ENCODE peak calls at places on chromosomes 2 and 18, in nine cellular contexts. One of them, this sample, is unnamed.

GRCh38 chr2:39929531-39929930 is 150.5 kb upstream of the THUMPD2 start:
- DNase-seq in HepG2: no peak
- DNase-seq in EL: peak; percentile 23
- DNase-seq in cardiac fibroblast: no peak
- DNase-seq in HFFc6: no peak
- DNase-seq in uterus: no peak
- DNase-seq in NCI-H460: no peak
- DNase-seq in GM19239: no peak
- DNase-seq in SW480: no peak
- DNase-seq in this sample: no peak

GRCh38 chr2:183117226-183117625 is 7.0 kb upstream of the NUP35 start:
- DNase-seq in SW480: no peak
- DNase-seq in HepG2: peak; percentile 12
- DNase-seq in cardiac fibroblast: no peak
- DNase-seq in HFFc6: no peak
- DNase-seq in EL: no peak
- DNase-seq in NCI-H460: no peak
- DNase-seq in uterus: no peak
- DNase-seq in GM19239: no peak
- DNase-seq in this sample: no peak

GRCh38 chr18:71036783-71037182 is 747.9 kb downstream of the SOCS6 start:
- DNase-seq in cardiac fibroblast: peak; percentile 95
- DNase-seq in uterus: no peak
- DNase-seq in EL: no peak
- DNase-seq in HepG2: peak; percentile 16
- DNase-seq in NCI-H460: no peak
- DNase-seq in GM19239: no peak
- DNase-seq in SW480: no peak
- DNase-seq in HFFc6: no peak
- DNase-seq in this sample: no peak

GRCh38 chr2:205908491-205909193 is 177.3 kb downstream of the INO80D start:
- DNase-seq in SW480: no peak
- DNase-seq in NCI-H460: no peak
- DNase-seq in HFFc6: no peak
- DNase-seq in HepG2: no peak
- DNase-seq in EL: no peak
- DNase-seq in GM19239: no peak
- DNase-seq in cardiac fibroblast: no peak
- DNase-seq in uterus: no peak
- DNase-seq in this sample: no peak

GRCh38 chr2:88320374-88320773 is 132.1 kb downstream of the FOXI3 start:
- DNase-seq in EL: no peak
- DNase-seq in NCI-H460: no peak
- DNase-seq in uterus: no peak
- DNase-seq in HFFc6: no peak
- DNase-seq in HepG2: no peak
- DNase-seq in SW480: no peak
- DNase-seq in GM19239: no peak
- DNase-seq in cardiac fibroblast: no peak
- DNase-seq in this sample: no peak

GRCh38 chr2:237452846-237453245 is 34.2 kb upstream of the MLPH start:
- DNase-seq in HepG2: no peak
- DNase-seq in uterus: no peak
- DNase-seq in NCI-H460: no peak
- DNase-seq in EL: no peak
- DNase-seq in cardiac fibroblast: peak; percentile 81
- DNase-seq in SW480: no peak
- DNase-seq in HFFc6: peak; percentile 46
- DNase-seq in GM19239: no peak
- DNase-seq in this sample: no peak

GRCh38 chr2:163573652-163574051 is 162.2 kb downstream of the FIGN start:
- DNase-seq in HepG2: no peak
- DNase-seq in cardiac fibroblast: no peak
- DNase-seq in uterus: no peak
- DNase-seq in HFFc6: no peak
- DNase-seq in EL: no peak
- DNase-seq in NCI-H460: no peak
- DNase-seq in GM19239: no peak
- DNase-seq in SW480: no peak
- DNase-seq in this sample: no peak

GRCh38 chr2:113175101-113175628 is 1.4 kb downstream of the PSD4 start:
- DNase-seq in HepG2: no peak
- DNase-seq in cardiac fibroblast: no peak
- DNase-seq in GM19239: peak; percentile 86
- DNase-seq in uterus: no peak
- DNase-seq in EL: no peak
- DNase-seq in NCI-H460: no peak
- DNase-seq in SW480: peak; percentile 23
- DNase-seq in HFFc6: no peak
- DNase-seq in this sample: peak; percentile 35

GRCh38 chr2:134083548-134083947 is 170.3 kb upstream of the MGAT5 start:
- DNase-seq in cardiac fibroblast: no peak
- DNase-seq in GM19239: no peak
- DNase-seq in EL: no peak
- DNase-seq in NCI-H460: no peak
- DNase-seq in SW480: no peak
- DNase-seq in uterus: no peak
- DNase-seq in HepG2: no peak
- DNase-seq in HFFc6: no peak
- DNase-seq in this sample: no peak

GRCh38 chr2:78035804-78036203 is 513.6 kb upstream of the LRRTM4 start:
- DNase-seq in NCI-H460: no peak
- DNase-seq in SW480: no peak
- DNase-seq in cardiac fibroblast: no peak
- DNase-seq in GM19239: no peak
- DNase-seq in EL: no peak
- DNase-seq in HFFc6: no peak
- DNase-seq in uterus: no peak
- DNase-seq in HepG2: no peak
- DNase-seq in this sample: no peak

GRCh38 chr2:127048969-127049897 is 57.7 kb downstream of the BIN1 start:
- DNase-seq in HFFc6: no peak
- DNase-seq in HepG2: no peak
- DNase-seq in cardiac fibroblast: no peak
- DNase-seq in EL: no peak
- DNase-seq in uterus: peak; percentile 16
- DNase-seq in GM19239: no peak
- DNase-seq in NCI-H460: no peak
- DNase-seq in SW480: no peak
- DNase-seq in this sample: no peak

GRCh38 chr2:8304821-8305766 is 376.8 kb upstream of the ID2 start:
- DNase-seq in uterus: no peak
- DNase-seq in cardiac fibroblast: no peak
- DNase-seq in EL: no peak
- DNase-seq in HFFc6: no peak
- DNase-seq in HepG2: no peak
- DNase-seq in SW480: no peak
- DNase-seq in NCI-H460: no peak
- DNase-seq in GM19239: no peak
- DNase-seq in this sample: no peak

GRCh38 chr18:76821875-76822509 is 365 bp upstream of the ZNF236 start:
- DNase-seq in cardiac fibroblast: peak; percentile 46
- DNase-seq in EL: peak; percentile 59
- DNase-seq in SW480: peak; percentile 22
- DNase-seq in uterus: peak; percentile 52
- DNase-seq in HepG2: no peak
- DNase-seq in HFFc6: peak; percentile 27
- DNase-seq in NCI-H460: peak; percentile 9
- DNase-seq in GM19239: peak; percentile 65
- DNase-seq in this sample: peak; percentile 82

GRCh38 chr2:223976635-223977226 is 19.5 kb downstream of the MRPL44 start:
- DNase-seq in HepG2: no peak
- DNase-seq in EL: peak; percentile 51
- DNase-seq in NCI-H460: no peak
- DNase-seq in cardiac fibroblast: peak; percentile 81
- DNase-seq in GM19239: no peak
- DNase-seq in SW480: no peak
- DNase-seq in uterus: no peak
- DNase-seq in HFFc6: peak; percentile 11
- DNase-seq in this sample: no peak

GRCh38 chr18:55488473-55488872 is 99.5 kb downstream of the TCF4 start:
- DNase-seq in SW480: no peak
- DNase-seq in GM19239: no peak
- DNase-seq in EL: no peak
- DNase-seq in HFFc6: no peak
- DNase-seq in cardiac fibroblast: no peak
- DNase-seq in NCI-H460: no peak
- DNase-seq in uterus: no peak
- DNase-seq in HepG2: no peak
- DNase-seq in this sample: no peak

GRCh38 chr2:16653083-16653375 is 12.6 kb downstream of the CYRIA start:
- DNase-seq in HFFc6: no peak
- DNase-seq in HepG2: no peak
- DNase-seq in cardiac fibroblast: no peak
- DNase-seq in GM19239: no peak
- DNase-seq in SW480: no peak
- DNase-seq in uterus: peak; percentile 48
- DNase-seq in EL: no peak
- DNase-seq in NCI-H460: no peak
- DNase-seq in this sample: no peak

GRCh38 chr2:209872675-209873074 is 101.0 kb downstream of the UNC80 start:
- DNase-seq in NCI-H460: peak; percentile 2
- DNase-seq in SW480: peak; percentile 78
- DNase-seq in HFFc6: no peak
- DNase-seq in HepG2: peak; percentile 34
- DNase-seq in GM19239: no peak
- DNase-seq in EL: peak; percentile 23
- DNase-seq in cardiac fibroblast: peak; percentile 14
- DNase-seq in uterus: peak; percentile 59
- DNase-seq in this sample: peak; percentile 74

GRCh38 chr2:180728928-180729559 is 251.4 kb upstream of the UBE2E3 start:
- DNase-seq in SW480: peak; percentile 20
- DNase-seq in uterus: no peak
- DNase-seq in GM19239: no peak
- DNase-seq in NCI-H460: peak; percentile 56
- DNase-seq in EL: peak; percentile 88
- DNase-seq in cardiac fibroblast: peak; percentile 92
- DNase-seq in HFFc6: peak; percentile 89
- DNase-seq in HepG2: no peak
- DNase-seq in this sample: no peak

GRCh38 chr2:74014813-74015212 is 30.1 kb downstream of the TET3 start:
- DNase-seq in uterus: no peak
- DNase-seq in HepG2: no peak
- DNase-seq in HFFc6: no peak
- DNase-seq in EL: no peak
- DNase-seq in NCI-H460: no peak
- DNase-seq in SW480: no peak
- DNase-seq in cardiac fibroblast: no peak
- DNase-seq in GM19239: no peak
- DNase-seq in this sample: no peak

GRCh38 chr2:1626271-1626681 is 118.0 kb downstream of the PXDN start:
- DNase-seq in EL: no peak
- DNase-seq in NCI-H460: no peak
- DNase-seq in uterus: no peak
- DNase-seq in SW480: no peak
- DNase-seq in GM19239: no peak
- DNase-seq in cardiac fibroblast: peak; percentile 63
- DNase-seq in HepG2: no peak
- DNase-seq in HFFc6: peak; percentile 20
- DNase-seq in this sample: no peak

GRCh38 chr18:26268454-26268853 is 42.2 kb downstream of the TAF4B start:
- DNase-seq in EL: no peak
- DNase-seq in HFFc6: no peak
- DNase-seq in SW480: no peak
- DNase-seq in GM19239: no peak
- DNase-seq in NCI-H460: no peak
- DNase-seq in HepG2: no peak
- DNase-seq in uterus: no peak
- DNase-seq in cardiac fibroblast: no peak
- DNase-seq in this sample: no peak

GRCh38 chr2:175203621-175204496 is 22.3 kb upstream of the ATP5MC3 start:
- DNase-seq in GM19239: peak; percentile 9
- DNase-seq in NCI-H460: peak; percentile 58
- DNase-seq in EL: peak; percentile 40
- DNase-seq in cardiac fibroblast: peak; percentile 50
- DNase-seq in uterus: no peak
- DNase-seq in HFFc6: peak; percentile 62
- DNase-seq in SW480: peak; percentile 58
- DNase-seq in HepG2: peak; percentile 50
- DNase-seq in this sample: no peak

GRCh38 chr2:239821694-239822075 is 203.5 kb downstream of the NDUFA10 start:
- DNase-seq in uterus: no peak
- DNase-seq in NCI-H460: no peak
- DNase-seq in EL: no peak
- DNase-seq in HFFc6: no peak
- DNase-seq in GM19239: no peak
- DNase-seq in cardiac fibroblast: no peak
- DNase-seq in SW480: no peak
- DNase-seq in HepG2: no peak
- DNase-seq in this sample: no peak

This sample was measured in Right ventricle myocardium inferior.